ENCODE peak calls at places on chromosomes 4 and X, in nine cellular contexts. B, X, G, O, E, R, S, I and U are unnamed samples.

GRCh38 chr4:165288639-165289428 is 38.6 kb upstream of the MSMO1 start:
- DNase-seq in B (no peak), O (peak; percentile 24), E (no peak), I (peak; percentile 27), X (peak; percentile 69), G (no peak), S (peak; percentile 89), R (no peak), U (peak; percentile 52)

GRCh38 chrX:69988955-69989394 is 60.8 kb downstream of the AWAT2 start:
- DNase-seq in G (peak; percentile 31), B (no peak), I (no peak), R (peak; percentile 12), X (no peak), S (peak; percentile 0), O (no peak), E (no peak), U (no peak)

GRCh38 chrX:46477435-46477834 is 67.8 kb downstream of the ZNF674 start:
- DNase-seq in B (no peak), G (no peak), O (no peak), R (no peak), E (no peak), X (peak; percentile 16), S (peak; percentile 53), I (no peak), U (no peak)

GRCh38 chr4:186144180-186144579 is 39.7 kb downstream of the FAM149A start:
- DNase-seq in O (no peak), X (peak; percentile 47), I (no peak), B (no peak), R (no peak), G (peak; percentile 29), S (peak; percentile 59), E (no peak), U (no peak)

GRCh38 chr4:52996261-52997131 is 134.4 kb downstream of the RASL11B start:
- DNase-seq in G (no peak), R (no peak), O (no peak), X (peak; percentile 49), B (no peak), S (peak; percentile 53), I (peak; percentile 67), E (no peak), U (no peak)

GRCh38 chrX:22392176-22392814 is 119.6 kb downstream of the CBLL2 start:
- DNase-seq in S (no peak), X (peak; percentile 64), R (no peak), G (no peak), I (no peak), B (no peak), E (no peak), O (no peak), U (no peak)

GRCh38 chr4:110621839-110622751 is 782 bp downstream of the PITX2 start:
- DNase-seq in X (no peak), O (peak; percentile 79), I (no peak), E (no peak), G (no peak), B (no peak), S (peak; percentile 50), R (no peak), U (no peak)

GRCh38 chr4:138111462-138112000 is 130.6 kb downstream of the SLC7A11 start:
- DNase-seq in B (no peak), G (no peak), X (peak; percentile 37), R (no peak), S (peak; percentile 56), I (no peak), O (no peak), E (no peak), U (no peak)

GRCh38 chr4:145177511-145177905 is 2.9 kb downstream of the OTUD4 start:
- DNase-seq in X (peak; percentile 25), B (no peak), R (no peak), O (no peak), S (peak; percentile 36), E (no peak), I (no peak), G (no peak), U (peak; percentile 61)

GRCh38 chrX:80550722-80551121 is 130.5 kb downstream of the TENT5D start:
- DNase-seq in O (no peak), X (no peak), B (no peak), S (no peak), I (no peak), G (no peak), R (no peak), E (no peak), U (no peak)

GRCh38 chr4:79164961-79165610 is 160.8 kb downstream of the NAA11 start:
- DNase-seq in O (peak; percentile 95), I (no peak), G (no peak), R (no peak), E (no peak), B (no peak), X (no peak), S (no peak), U (no peak)

GRCh38 chr4:182560358-182560757 is 317.2 kb downstream of the TENM3 start:
- DNase-seq in S (peak; percentile 37), E (no peak), B (no peak), O (peak; percentile 97), G (no peak), R (no peak), I (no peak), X (peak; percentile 71), U (no peak)

GRCh38 chrX:156001667-156002021 is 4.1 kb downstream of the IL9R start:
- DNase-seq in S (no peak), I (no peak), R (no peak), X (no peak), B (no peak), G (peak; percentile 34), E (no peak), O (no peak), U (no peak)

GRCh38 chr4:52376107-52376704 is 282.9 kb downstream of the USP46 start:
- DNase-seq in R (peak; percentile 12), E (no peak), O (peak; percentile 58), S (peak; percentile 26), X (peak; percentile 61), I (peak; percentile 26), G (peak; percentile 24), B (no peak), U (peak; percentile 30)

GRCh38 chr4:157220026-157220881 is at the start of gene GRIA2:
- DNase-seq in B (no peak), I (peak; percentile 18), S (peak; percentile 41), G (peak; percentile 51), E (no peak), O (peak; percentile 92), R (no peak), X (peak; percentile 60), U (no peak)

GRCh38 chrX:11632732-11633131 is 33.0 kb downstream of the ARHGAP6 start:
- DNase-seq in B (no peak), X (no peak), I (no peak), O (no peak), E (no peak), S (no peak), G (no peak), R (no peak), U (no peak)

GRCh38 chrX:97763391-97763790 is 879.7 kb downstream of the RPA4 start:
- DNase-seq in G (no peak), O (no peak), X (no peak), S (no peak), I (no peak), R (no peak), B (no peak), E (no peak), U (no peak)

GRCh38 chrX:53481093-53481492 is 46.9 kb upstream of the HSD17B10 start:
- DNase-seq in E (no peak), R (no peak), B (no peak), X (no peak), I (no peak), O (peak; percentile 45), S (no peak), G (peak; percentile 24), U (no peak)

GRCh38 chr4:169968999-169969398 is 57.2 kb downstream of the MFAP3L start:
- DNase-seq in I (peak; percentile 77), G (no peak), R (no peak), S (peak; percentile 58), X (peak; percentile 59), O (no peak), E (no peak), B (no peak), U (no peak)

GRCh38 chr4:132266374-132266773 is 882.7 kb upstream of the PCDH10 start:
- DNase-seq in S (no peak), X (no peak), I (no peak), G (no peak), B (no peak), E (no peak), R (no peak), O (peak; percentile 37), U (no peak)

GRCh38 chr4:148574941-148575340 is 132.7 kb upstream of the NR3C2 start:
- DNase-seq in O (no peak), R (no peak), S (no peak), B (no peak), X (no peak), I (no peak), G (no peak), E (no peak), U (no peak)

GRCh38 chr4:110869114-110869513 is 246.2 kb upstream of the PITX2 start:
- DNase-seq in B (no peak), E (no peak), S (peak; percentile 85), X (peak; percentile 87), R (no peak), G (no peak), I (peak; percentile 64), O (no peak), U (no peak)

GRCh38 chr4:168019019-168019651 is 73.2 kb upstream of the ANXA10 start:
- DNase-seq in B (no peak), X (peak; percentile 30), E (no peak), R (no peak), O (no peak), G (no peak), I (no peak), S (peak; percentile 60), U (no peak)

GRCh38 chrX:21374163-21374993 is at the start of gene CNKSR2:
- DNase-seq in G (peak; percentile 77), S (peak; percentile 6), R (peak; percentile 57), B (peak; percentile 49), O (peak; percentile 86), X (peak; percentile 12), I (no peak), E (peak; percentile 59), U (no peak)

GRCh38 chrX:18789916-18790315 is 82.5 kb downstream of the PPEF1 start:
- DNase-seq in R (no peak), S (no peak), G (no peak), I (no peak), E (no peak), B (no peak), X (no peak), O (no peak), U (no peak)

GRCh38 chr4:137510866-137511265 is 21.4 kb downstream of the PCDH18 start:
- DNase-seq in B (no peak), S (peak; percentile 92), X (peak; percentile 94), O (peak; percentile 86), E (no peak), R (no peak), G (no peak), I (peak; percentile 82), U (no peak)

GRCh38 chr4:74237425-74237966 is 70.8 kb upstream of the EPGN start:
- DNase-seq in G (no peak), O (no peak), E (no peak), R (no peak), B (no peak), X (no peak), S (no peak), I (no peak), U (no peak)

GRCh38 chr4:12734586-12734985 is 749.6 kb downstream of the RAB28 start:
- DNase-seq in B (no peak), O (no peak), I (no peak), G (no peak), X (no peak), S (no peak), R (no peak), E (no peak), U (no peak)

GRCh38 chrX:73268463-73268862 is 53.8 kb upstream of the NAP1L2 start:
- DNase-seq in I (no peak), S (no peak), E (no peak), G (no peak), R (no peak), B (no peak), X (no peak), O (no peak), U (no peak)

GRCh38 chr4:138310498-138310897 is 68.3 kb upstream of the SLC7A11 start:
- DNase-seq in R (no peak), G (no peak), E (no peak), X (no peak), O (no peak), B (no peak), I (peak; percentile 29), S (peak; percentile 85), U (no peak)

GRCh38 chrX:8783100-8784098 is 17.8 kb downstream of the FAM9A start:
- DNase-seq in O (peak; percentile 53), R (peak; percentile 25), I (no peak), E (no peak), X (no peak), B (no peak), S (no peak), G (peak; percentile 26), U (no peak)